ENCODE peak calls at places on chromosome 13, in nine cellular contexts. One of them, this sample, is unnamed. For H3K4me1, the result is how much of the 10 kb centered on the place peaks cover.

GRCh38 chr13:36193151-36193855 is 21.1 kb downstream of the SOHLH2 start:
- DNase-seq in H9: no peak
- DNase-seq in IMR-90: no peak
- DNase-seq in uterus: no peak
- DNase-seq in PC-9: peak
- DNase-seq in tibial nerve: no peak
- DNase-seq in adrenal gland: no peak
- DNase-seq in ovary: no peak
- DNase-seq in DND-41: no peak
- DNase-seq in this sample: no peak

GRCh38 chr13:53545340-53545941 is 516.8 kb downstream of the OLFM4 start:
- DNase-seq in H9: peak
- DNase-seq in IMR-90: no peak
- DNase-seq in uterus: no peak
- DNase-seq in PC-9: no peak
- DNase-seq in tibial nerve: no peak
- DNase-seq in adrenal gland: no peak
- DNase-seq in ovary: no peak
- DNase-seq in DND-41: no peak
- DNase-seq in this sample: no peak

GRCh38 chr13:23763328-23763727 is 125.9 kb downstream of the MIPEP start:
- DNase-seq in H9: no peak
- DNase-seq in IMR-90: no peak
- DNase-seq in uterus: no peak
- DNase-seq in PC-9: no peak
- DNase-seq in tibial nerve: no peak
- DNase-seq in adrenal gland: no peak
- DNase-seq in ovary: no peak
- DNase-seq in DND-41: no peak
- DNase-seq in this sample: no peak

GRCh38 chr13:74288361-74288911 is 154.2 kb upstream of the KLF12 start:
- DNase-seq in H9: peak
- DNase-seq in IMR-90: no peak
- DNase-seq in uterus: no peak
- DNase-seq in PC-9: no peak
- DNase-seq in tibial nerve: no peak
- DNase-seq in adrenal gland: no peak
- DNase-seq in ovary: peak
- DNase-seq in DND-41: peak
- DNase-seq in this sample: peak

GRCh38 chr13:40996433-40997095 is 22.6 kb downstream of the ELF1 start:
- DNase-seq in H9: no peak
- DNase-seq in IMR-90: no peak
- DNase-seq in uterus: no peak
- DNase-seq in PC-9: no peak
- DNase-seq in tibial nerve: no peak
- DNase-seq in adrenal gland: no peak
- DNase-seq in ovary: no peak
- DNase-seq in DND-41: no peak
- DNase-seq in this sample: no peak

GRCh38 chr13:111575719-111576118 is 255.3 kb downstream of the TEX29 start:
- DNase-seq in H9: no peak
- DNase-seq in IMR-90: no peak
- DNase-seq in uterus: no peak
- DNase-seq in PC-9: no peak
- DNase-seq in tibial nerve: no peak
- DNase-seq in adrenal gland: no peak
- DNase-seq in ovary: no peak
- DNase-seq in DND-41: no peak
- DNase-seq in this sample: no peak

GRCh38 chr13:40464349-40464748 is 202.1 kb downstream of the FOXO1 start:
- DNase-seq in H9: no peak
- DNase-seq in IMR-90: no peak
- DNase-seq in uterus: no peak
- DNase-seq in PC-9: no peak
- DNase-seq in tibial nerve: no peak
- DNase-seq in adrenal gland: no peak
- DNase-seq in ovary: no peak
- DNase-seq in DND-41: no peak
- DNase-seq in this sample: no peak

GRCh38 chr13:37143901-37144300 is 38.4 kb upstream of the CSNK1A1L start:
- DNase-seq in H9: no peak
- DNase-seq in IMR-90: peak
- DNase-seq in uterus: no peak
- DNase-seq in PC-9: no peak
- DNase-seq in tibial nerve: no peak
- DNase-seq in adrenal gland: no peak
- DNase-seq in ovary: no peak
- DNase-seq in DND-41: no peak
- DNase-seq in this sample: no peak

GRCh38 chr13:95099541-95099940 is 201.7 kb downstream of the ABCC4 start:
- DNase-seq in H9: no peak
- DNase-seq in IMR-90: peak
- DNase-seq in uterus: no peak
- DNase-seq in PC-9: no peak
- DNase-seq in tibial nerve: no peak
- DNase-seq in adrenal gland: no peak
- DNase-seq in ovary: no peak
- DNase-seq in DND-41: no peak
- DNase-seq in this sample: no peak

GRCh38 chr13:112732679-112733078 is 42.8 kb downstream of the ATP11A start:
- DNase-seq in H9: no peak
- DNase-seq in IMR-90: no peak
- DNase-seq in uterus: no peak
- DNase-seq in PC-9: peak
- DNase-seq in tibial nerve: no peak
- DNase-seq in adrenal gland: no peak
- DNase-seq in ovary: no peak
- DNase-seq in DND-41: no peak
- DNase-seq in this sample: no peak

GRCh38 chr13:24737042-24737441 is 26.9 kb upstream of the RNF17 start:
- DNase-seq in H9: peak
- DNase-seq in IMR-90: no peak
- DNase-seq in uterus: no peak
- DNase-seq in PC-9: no peak
- DNase-seq in tibial nerve: no peak
- DNase-seq in adrenal gland: no peak
- DNase-seq in ovary: no peak
- DNase-seq in DND-41: no peak
- DNase-seq in this sample: no peak

GRCh38 chr13:107928762-107929161 is 286.6 kb downstream of the LIG4 start:
- DNase-seq in H9: no peak
- DNase-seq in IMR-90: no peak
- DNase-seq in uterus: no peak
- DNase-seq in PC-9: no peak
- DNase-seq in tibial nerve: no peak
- DNase-seq in adrenal gland: no peak
- DNase-seq in ovary: no peak
- DNase-seq in DND-41: no peak
- DNase-seq in this sample: no peak

GRCh38 chr13:52033039-52033438 is 8.5 kb downstream of the UTP14C start:
- DNase-seq in H9: no peak
- DNase-seq in IMR-90: no peak
- DNase-seq in uterus: no peak
- DNase-seq in PC-9: no peak
- DNase-seq in tibial nerve: no peak
- DNase-seq in adrenal gland: no peak
- DNase-seq in ovary: no peak
- DNase-seq in DND-41: no peak
- DNase-seq in this sample: no peak

GRCh38 chr13:91280806-91281205 is 66.7 kb upstream of the MIR17HG start:
- DNase-seq in H9: no peak
- DNase-seq in IMR-90: no peak
- DNase-seq in uterus: no peak
- DNase-seq in PC-9: no peak
- DNase-seq in tibial nerve: no peak
- DNase-seq in adrenal gland: no peak
- DNase-seq in ovary: no peak
- DNase-seq in DND-41: no peak
- DNase-seq in this sample: no peak

GRCh38 chr13:37747071-37747612 is 122.4 kb downstream of the TRPC4 start:
- DNase-seq in H9: no peak
- DNase-seq in IMR-90: peak
- DNase-seq in uterus: no peak
- DNase-seq in PC-9: peak
- DNase-seq in tibial nerve: no peak
- DNase-seq in adrenal gland: no peak
- DNase-seq in ovary: no peak
- DNase-seq in DND-41: no peak
- DNase-seq in this sample: no peak

DNA sequence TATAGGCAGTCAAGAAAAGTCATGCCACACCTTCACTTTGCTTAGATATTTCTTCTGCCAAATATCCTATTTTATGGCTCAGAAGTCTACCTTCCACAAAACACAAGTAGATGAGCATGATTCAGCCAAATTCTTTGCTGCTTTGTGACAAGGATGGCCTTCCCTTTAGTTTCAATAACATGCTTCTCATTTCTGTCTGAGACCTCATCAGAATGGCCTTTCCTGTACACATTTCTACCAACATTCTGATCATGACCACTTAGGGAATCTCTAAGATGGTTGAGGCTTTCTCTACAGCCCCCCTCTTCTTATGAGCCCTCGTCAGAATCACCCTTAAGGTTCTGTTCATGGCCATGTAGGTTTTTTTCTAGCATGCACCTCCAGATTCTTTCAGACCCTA is 96.2 kb downstream of the COL4A2 start:
- DNase-seq in H9: no peak
- DNase-seq in IMR-90: peak
- DNase-seq in uterus: no peak
- DNase-seq in PC-9: no peak
- DNase-seq in tibial nerve: no peak
- DNase-seq in adrenal gland: no peak
- DNase-seq in ovary: no peak
- DNase-seq in DND-41: no peak
- DNase-seq in this sample: no peak
- H3K4me1 ChIP-seq in H9: under half
- H3K4me1 ChIP-seq in IMR-90: under half
- H3K4me1 ChIP-seq in uterus: under half
- H3K4me1 ChIP-seq in PC-9: under half
- H3K4me1 ChIP-seq in tibial nerve: half or more
- H3K4me1 ChIP-seq in adrenal gland: under half
- H3K4me1 ChIP-seq in ovary: under half
- H3K4me1 ChIP-seq in DND-41: under half
- H3K4me1 ChIP-seq in this sample: under half

GRCh38 chr13:76884571-76885202 is 1.5 kb downstream of the KCTD12 start:
- DNase-seq in H9: no peak
- DNase-seq in IMR-90: peak
- DNase-seq in uterus: peak
- DNase-seq in PC-9: no peak
- DNase-seq in tibial nerve: peak
- DNase-seq in adrenal gland: peak
- DNase-seq in ovary: peak
- DNase-seq in DND-41: no peak
- DNase-seq in this sample: no peak

GRCh38 chr13:76886005-76886291 is 257 bp downstream of the KCTD12 start:
- DNase-seq in H9: no peak
- DNase-seq in IMR-90: no peak
- DNase-seq in uterus: no peak
- DNase-seq in PC-9: no peak
- DNase-seq in tibial nerve: no peak
- DNase-seq in adrenal gland: no peak
- DNase-seq in ovary: no peak
- DNase-seq in DND-41: no peak
- DNase-seq in this sample: no peak

GRCh38 chr13:76887070-76887563 is 912 bp upstream of the KCTD12 start:
- DNase-seq in H9: peak
- DNase-seq in IMR-90: no peak
- DNase-seq in uterus: peak
- DNase-seq in PC-9: no peak
- DNase-seq in tibial nerve: no peak
- DNase-seq in adrenal gland: no peak
- DNase-seq in ovary: peak
- DNase-seq in DND-41: no peak
- DNase-seq in this sample: no peak

GRCh38 chr13:76885203-76886004 is 801 bp downstream of the KCTD12 start:
- DNase-seq in H9: peak
- DNase-seq in IMR-90: peak
- DNase-seq in uterus: peak
- DNase-seq in PC-9: no peak
- DNase-seq in tibial nerve: peak
- DNase-seq in adrenal gland: peak
- DNase-seq in ovary: peak
- DNase-seq in DND-41: peak
- DNase-seq in this sample: peak

GRCh38 chr13:76886292-76887061 is at the start of gene KCTD12:
- DNase-seq in H9: peak
- DNase-seq in IMR-90: peak
- DNase-seq in uterus: peak
- DNase-seq in PC-9: no peak
- DNase-seq in tibial nerve: peak
- DNase-seq in adrenal gland: peak
- DNase-seq in ovary: peak
- DNase-seq in DND-41: peak
- DNase-seq in this sample: peak
- H3K27ac ChIP-seq in H9: no peak
- H3K27ac ChIP-seq in IMR-90: peak
- H3K27ac ChIP-seq in uterus: peak
- H3K27ac ChIP-seq in PC-9: no peak
- H3K27ac ChIP-seq in tibial nerve: peak
- H3K27ac ChIP-seq in adrenal gland: peak
- H3K27ac ChIP-seq in ovary: peak
- H3K27ac ChIP-seq in DND-41: no peak
- H3K27ac ChIP-seq in this sample: peak

DNA sequence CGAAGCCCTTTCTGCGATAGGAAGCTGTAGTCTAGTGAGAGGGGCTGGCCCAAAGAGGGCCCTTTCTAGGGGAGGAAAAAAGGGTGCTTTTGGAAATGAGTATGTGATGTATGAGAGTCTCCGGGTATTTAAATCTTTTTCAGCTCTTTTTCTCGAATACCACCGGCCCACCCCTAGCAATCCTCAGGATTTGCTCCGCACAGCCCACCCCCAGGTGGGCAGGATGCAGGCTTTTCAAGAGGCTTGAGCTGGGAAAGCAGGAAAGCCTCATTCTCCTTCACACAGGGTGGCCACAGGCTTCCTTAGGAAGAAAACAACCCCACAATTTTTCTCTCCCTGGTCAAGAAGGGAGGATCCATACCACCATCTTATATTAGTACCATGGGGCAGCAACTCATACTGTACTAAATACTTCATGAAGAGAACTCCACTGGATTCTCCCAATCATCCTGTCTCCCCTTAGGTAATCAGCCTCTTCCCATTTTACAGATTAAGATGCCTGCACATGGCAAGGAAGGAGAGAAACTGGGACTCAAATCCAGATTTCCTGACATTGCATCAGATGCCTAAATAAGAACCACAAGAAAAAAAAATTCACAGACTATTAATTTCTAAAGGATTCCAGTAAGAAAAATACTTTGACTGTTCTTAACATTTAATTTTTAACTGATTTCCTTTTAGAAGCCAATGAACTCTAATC is 84.4 kb downstream of the STK24 start:
- DNase-seq in H9: no peak
- DNase-seq in IMR-90: peak
- DNase-seq in uterus: no peak
- DNase-seq in PC-9: no peak
- DNase-seq in tibial nerve: no peak
- DNase-seq in adrenal gland: no peak
- DNase-seq in ovary: no peak
- DNase-seq in DND-41: no peak
- DNase-seq in this sample: no peak
- H3K4me1 ChIP-seq in H9: under half
- H3K4me1 ChIP-seq in IMR-90: under half
- H3K4me1 ChIP-seq in uterus: under half
- H3K4me1 ChIP-seq in PC-9: under half
- H3K4me1 ChIP-seq in tibial nerve: half or more
- H3K4me1 ChIP-seq in adrenal gland: under half
- H3K4me1 ChIP-seq in ovary: under half
- H3K4me1 ChIP-seq in DND-41: under half
- H3K4me1 ChIP-seq in this sample: half or more

GRCh38 chr13:21106089-21106488 is 44.7 kb upstream of the LATS2 start:
- DNase-seq in H9: no peak
- DNase-seq in IMR-90: peak
- DNase-seq in uterus: no peak
- DNase-seq in PC-9: no peak
- DNase-seq in tibial nerve: no peak
- DNase-seq in adrenal gland: no peak
- DNase-seq in ovary: no peak
- DNase-seq in DND-41: no peak
- DNase-seq in this sample: no peak
- H3K27ac ChIP-seq in H9: no peak
- H3K27ac ChIP-seq in IMR-90: peak
- H3K27ac ChIP-seq in uterus: no peak
- H3K27ac ChIP-seq in PC-9: no peak
- H3K27ac ChIP-seq in tibial nerve: peak
- H3K27ac ChIP-seq in adrenal gland: no peak
- H3K27ac ChIP-seq in ovary: no peak
- H3K27ac ChIP-seq in DND-41: no peak
- H3K27ac ChIP-seq in this sample: no peak